ENCODE peak calls at places on chromosomes 13 and 19, in six cellular contexts. M is CD4-positive, alpha-beta T cell; B is aorta; R is CD8-positive, alpha-beta memory T cell; T is AG04450; J is heart right ventricle. E is an unnamed sample.

GRCh38 chr19:38649305-38650179 is 2.1 kb downstream of the ACTN4 start:
- DNase-seq in M (no peak), B (no peak), R (no peak), T (no peak), J (no peak), E (peak; percentile 70)

GRCh38 chr13:40377783-40378182 is 288.7 kb downstream of the FOXO1 start:
- DNase-seq in M (no peak), B (no peak), R (no peak), T (no peak), J (no peak), E (no peak)

GRCh38 chr19:15136234-15136954 is 29.2 kb downstream of the SYDE1 start:
- DNase-seq in M (no peak), B (no peak), R (no peak), T (no peak), J (no peak), E (no peak)

GRCh38 chr19:16160943-16161560 is 12.3 kb downstream of the CIB3 start:
- DNase-seq in M (no peak), B (no peak), R (no peak), T (peak; percentile 27), J (no peak), E (no peak)

GRCh38 chr13:33274264-33274663 is 11.3 kb downstream of the STARD13 start:
- DNase-seq in M (no peak), B (no peak), R (no peak), T (no peak), J (no peak), E (no peak)

GRCh38 chr19:30722236-30722635 is 350.1 kb downstream of the ZNF536 start:
- DNase-seq in M (no peak), B (no peak), R (no peak), T (no peak), J (no peak), E (no peak)

GRCh38 chr13:46633416-46633815 is 80.4 kb downstream of the LRCH1 start:
- DNase-seq in M (no peak), B (no peak), R (no peak), T (peak; percentile 69), J (no peak), E (no peak)

GRCh38 chr13:41039746-41040145 is 20.6 kb upstream of the ELF1 start:
- DNase-seq in M (no peak), B (no peak), R (no peak), T (no peak), J (no peak), E (no peak)

GRCh38 chr19:2070986-2071673 is 20.1 kb upstream of the MKNK2 start:
- DNase-seq in M (no peak), B (no peak), R (no peak), T (no peak), J (no peak), E (no peak)

GRCh38 chr19:41248895-41249294 is 15.3 kb upstream of the HNRNPUL1 start:
- DNase-seq in M (no peak), B (no peak), R (no peak), T (no peak), J (no peak), E (no peak)

GRCh38 chr19:5205388-5205787 is 135.2 kb downstream of the PTPRS start:
- DNase-seq in M (no peak), B (no peak), R (peak; percentile 23), T (no peak), J (no peak), E (peak; percentile 14)

GRCh38 chr19:57192993-57193392 is 1.7 kb downstream of the ZNF264 start:
- DNase-seq in M (no peak), B (no peak), R (no peak), T (no peak), J (no peak), E (no peak)

GRCh38 chr13:112058519-112058873 is 8.5 kb upstream of the SOX1 start:
- DNase-seq in M (no peak), B (no peak), R (no peak), T (no peak), J (no peak), E (no peak)

GRCh38 chr13:31023126-31023525 is 90.7 kb downstream of the TEX26 start:
- DNase-seq in M (no peak), B (no peak), R (no peak), T (no peak), J (no peak), E (no peak)

GRCh38 chr13:44136693-44137268 is 236.8 kb upstream of the SERP2 start:
- DNase-seq in M (no peak), B (no peak), R (no peak), T (no peak), J (no peak), E (no peak)

GRCh38 chr19:27660428-27660827 is 1552.5 kb downstream of the UQCRFS1 start:
- DNase-seq in M (no peak), B (no peak), R (no peak), T (no peak), J (no peak), E (no peak)

GRCh38 chr13:67152123-67152522 is 78.0 kb downstream of the PCDH9 start:
- DNase-seq in M (no peak), B (no peak), R (no peak), T (no peak), J (no peak), E (no peak)

GRCh38 chr13:91369432-91369831 is 21.9 kb downstream of the MIR17HG start:
- DNase-seq in M (no peak), B (no peak), R (no peak), T (no peak), J (no peak), E (no peak)

GRCh38 chr19:48506138-48506733 is 5.4 kb downstream of the LMTK3 start:
- DNase-seq in M (no peak), B (no peak), R (peak; percentile 60), T (no peak), J (no peak), E (no peak)

GRCh38 chr19:3015126-3016057 is 13.7 kb downstream of the TLE2 start:
- DNase-seq in M (no peak), B (no peak), R (no peak), T (no peak), J (no peak), E (no peak)

GRCh38 chr13:70191034-70191433 is 82.8 kb upstream of the KLHL1 start:
- DNase-seq in M (no peak), B (no peak), R (no peak), T (no peak), J (no peak), E (no peak)

GRCh38 chr13:92991687-92992086 is 234.9 kb upstream of the GPC6 start:
- DNase-seq in M (no peak), B (no peak), R (no peak), T (no peak), J (no peak), E (no peak)

GRCh38 chr19:19115954-19116353 is 22.3 kb downstream of the TMEM161A start:
- DNase-seq in M (peak; percentile 31), B (no peak), R (peak; percentile 28), T (no peak), J (no peak), E (peak; percentile 53)

GRCh38 chr19:2680808-2681207 is 21.7 kb downstream of the GNG7 start:
- DNase-seq in M (no peak), B (no peak), R (no peak), T (no peak), J (no peak), E (no peak)

GRCh38 chr13:35994131-35994966 is 136.8 kb downstream of the DCLK1 start:
- DNase-seq in M (no peak), B (peak; percentile 85), R (no peak), T (no peak), J (peak; percentile 64), E (peak; percentile 81)

GRCh38 chr13:23609414-23610186 is 39.4 kb downstream of the TNFRSF19 start:
- DNase-seq in M (no peak), B (no peak), R (no peak), T (peak; percentile 29), J (peak; percentile 40), E (no peak)

GRCh38 chr13:110138009-110138699 is 168.8 kb downstream of the COL4A1 start:
- DNase-seq in M (peak; percentile 44), B (peak; percentile 95), R (no peak), T (no peak), J (peak; percentile 56), E (peak; percentile 88)
- H3K27ac ChIP-seq in M (no peak overlapping the region), B (peak overlapping the region; percentile 48), R (no peak overlapping the region), T (no peak overlapping the region), J (peak overlapping the region; percentile 85), E (peak overlapping the region; percentile 79)

DNA sequence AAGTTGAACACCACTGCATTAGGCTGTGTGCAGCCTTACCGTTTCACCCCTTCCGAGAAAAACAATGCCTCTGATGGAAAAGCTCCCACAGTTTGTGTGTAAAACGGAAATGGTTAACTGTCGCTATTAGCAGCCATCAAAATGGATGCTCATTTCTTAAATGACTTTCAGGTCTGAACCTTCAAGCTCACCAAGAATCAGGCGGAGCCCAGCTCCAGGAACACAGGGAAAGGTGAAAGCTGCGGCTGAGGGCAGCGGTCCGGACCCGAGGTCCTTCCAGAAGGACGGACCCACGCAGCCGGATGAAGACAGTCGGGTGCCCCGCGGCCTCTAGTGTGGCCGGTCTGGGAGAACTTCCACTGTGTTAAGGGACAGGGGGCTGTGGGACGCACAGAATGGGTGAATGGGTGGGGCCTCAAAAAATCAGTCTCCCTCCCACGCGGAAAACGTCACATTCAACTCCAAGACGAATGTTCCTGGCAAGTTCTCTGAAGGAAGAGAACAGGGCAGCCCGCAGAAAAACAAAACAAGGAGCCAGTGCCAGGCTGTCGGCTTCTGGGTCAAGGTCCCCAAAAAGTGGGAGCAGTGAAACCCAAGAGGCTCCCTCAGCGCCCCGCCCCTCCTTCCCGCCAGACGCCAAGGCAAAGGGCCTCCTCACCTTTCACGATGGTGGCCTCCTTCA is 4.9 kb downstream of the IRS2 start:
- DNase-seq in M (no peak), B (no peak), R (no peak), T (no peak), J (no peak), E (peak; percentile 60)
- H3K27ac ChIP-seq in M (no peak overlapping the region), B (peak overlapping the region; percentile 46), R (no peak overlapping the region), T (no peak overlapping the region), J (no peak overlapping the region), E (peak overlapping the region; percentile 15)

GRCh38 chr19:29121684-29122083 is 91.3 kb downstream of the UQCRFS1 start:
- DNase-seq in M (no peak), B (no peak), R (no peak), T (no peak), J (no peak), E (no peak)

GRCh38 chr19:29118384-29118783 is 94.6 kb downstream of the UQCRFS1 start:
- DNase-seq in M (no peak), B (no peak), R (no peak), T (no peak), J (no peak), E (no peak)

GRCh38 chr19:29122185-29122584 is 90.8 kb downstream of the UQCRFS1 start:
- DNase-seq in M (no peak), B (no peak), R (no peak), T (no peak), J (no peak), E (no peak)

GRCh38 chr19:29119582-29119981 is 93.4 kb downstream of the UQCRFS1 start:
- DNase-seq in M (no peak), B (no peak), R (no peak), T (no peak), J (no peak), E (no peak)

DNA sequence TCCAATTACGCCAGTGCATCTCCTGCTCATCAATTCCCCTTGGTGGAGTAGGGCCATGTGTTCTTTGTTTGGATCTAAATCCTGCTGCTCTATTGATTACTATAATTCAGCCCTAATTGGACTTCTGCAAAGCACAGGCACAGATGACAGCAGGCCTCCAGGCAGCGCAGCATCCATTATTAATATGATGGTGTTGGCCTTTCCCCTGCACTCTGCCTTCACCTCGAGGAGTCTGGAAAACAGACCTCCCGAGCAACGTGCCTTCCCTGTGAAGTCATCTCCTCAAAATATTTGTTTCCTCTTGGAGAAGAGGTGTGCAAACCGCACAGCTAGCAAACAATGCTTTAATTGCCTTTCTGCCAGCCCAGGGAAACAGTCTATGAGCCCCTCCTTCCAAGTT is 92.5 kb downstream of the UQCRFS1 start:
- DNase-seq in M (no peak), B (no peak), R (no peak), T (no peak), J (no peak), E (no peak)
- H3K27ac ChIP-seq in M (no peak overlapping the region), B (no peak overlapping the region), R (no peak overlapping the region), T (no peak overlapping the region), J (no peak overlapping the region), E (no peak overlapping the region)

GRCh38 chr13:89856512-89856911 is 1491.0 kb upstream of the MIR17HG start:
- DNase-seq in M (no peak), B (no peak), R (no peak), T (no peak), J (no peak), E (no peak)
- H3K27ac ChIP-seq in M (no peak overlapping the region), B (no peak overlapping the region), R (no peak overlapping the region), T (no peak overlapping the region), J (no peak overlapping the region), E (no peak overlapping the region)